ENCODE peak calls at places on chromosomes 5 and 9, in seven cellular contexts. R, E, Z, W, L, V and N are unnamed samples.

GRCh38 chr9:82443312-82443711 is 454.7 kb downstream of the SPATA31D1 start:
- DNase-seq in R (no peak), E (no peak), Z (peak; percentile 13), W (no peak), L (no peak), V (no peak), N (no peak)

GRCh38 chr5:14870347-14871083 is 1.1 kb downstream of the ANKH start:
- DNase-seq in R (no peak), E (peak; percentile 49), Z (no peak), W (no peak), L (no peak), V (no peak), N (no peak)

GRCh38 chr5:95728494-95729114 is 2.5 kb upstream of the RHOBTB3 start:
- DNase-seq in R (no peak), E (no peak), Z (no peak), W (no peak), L (no peak), V (no peak), N (no peak)

GRCh38 chr5:98333921-98334320 is 439.5 kb upstream of the RGMB start:
- DNase-seq in R (no peak), E (no peak), Z (no peak), W (no peak), L (no peak), V (no peak), N (no peak)

GRCh38 chr9:78515108-78515507 is 218.2 kb downstream of the PSAT1 start:
- DNase-seq in R (no peak), E (no peak), Z (no peak), W (no peak), L (no peak), V (no peak), N (no peak)

GRCh38 chr9:121945849-121946248 is 147.3 kb downstream of the TTLL11 start:
- DNase-seq in R (no peak), E (no peak), Z (no peak), W (no peak), L (no peak), V (no peak), N (no peak)

GRCh38 chr5:16507716-16508115 is 42.1 kb upstream of the ZNF622 start:
- DNase-seq in R (no peak), E (no peak), Z (no peak), W (no peak), L (no peak), V (no peak), N (no peak)

GRCh38 chr9:96152550-96152949 is 149.4 kb downstream of the HSD17B3 start:
- DNase-seq in R (no peak), E (no peak), Z (no peak), W (no peak), L (no peak), V (no peak), N (no peak)

GRCh38 chr9:136339173-136339957 is 12.0 kb downstream of the GPSM1 start:
- DNase-seq in R (peak; percentile 90), E (peak; percentile 83), Z (peak; percentile 83), W (peak; percentile 77), L (no peak), V (no peak), N (peak; percentile 91)

GRCh38 chr5:65086234-65086886 is 317.6 kb downstream of the CWC27 start:
- DNase-seq in R (no peak), E (no peak), Z (no peak), W (no peak), L (no peak), V (no peak), N (no peak)

GRCh38 chr9:97307091-97307490 is 368 bp upstream of the CCDC180 start:
- DNase-seq in R (peak; percentile 85), E (peak; percentile 34), Z (peak; percentile 87), W (peak; percentile 72), L (no peak), V (peak; percentile 32), N (no peak)

GRCh38 chr9:8717146-8717545 is 917.6 kb upstream of the DMAC1 start:
- DNase-seq in R (no peak), E (no peak), Z (no peak), W (no peak), L (no peak), V (no peak), N (no peak)

GRCh38 chr5:61160497-61160896 is 1.8 kb downstream of the SMIM15 start:
- DNase-seq in R (no peak), E (no peak), Z (no peak), W (no peak), L (no peak), V (no peak), N (no peak)

GRCh38 chr5:111198281-111198948 is 25.8 kb upstream of the CAMK4 start:
- DNase-seq in R (no peak), E (no peak), Z (no peak), W (no peak), L (no peak), V (no peak), N (no peak)

GRCh38 chr9:114386886-114387677 is 700 bp downstream of the AKNA start:
- DNase-seq in R (no peak), E (no peak), Z (peak; percentile 58), W (no peak), L (no peak), V (no peak), N (no peak)

GRCh38 chr5:80569961-80570786 is at the start of gene ANKRD34B:
- DNase-seq in R (peak; percentile 67), E (peak; percentile 79), Z (peak; percentile 34), W (peak; percentile 46), L (no peak), V (no peak), N (peak; percentile 81)

GRCh38 chr5:14775857-14776256 is 95.7 kb downstream of the ANKH start:
- DNase-seq in R (no peak), E (no peak), Z (no peak), W (no peak), L (no peak), V (no peak), N (no peak)

GRCh38 chr9:28841795-28842194 is 1268.5 kb upstream of the C9orf72 start:
- DNase-seq in R (no peak), E (no peak), Z (no peak), W (no peak), L (no peak), V (no peak), N (no peak)

GRCh38 chr5:9058666-9059065 is 487.2 kb downstream of the SEMA5A start:
- DNase-seq in R (no peak), E (no peak), Z (no peak), W (no peak), L (no peak), V (no peak), N (no peak)

GRCh38 chr5:56003633-56004032 is 8.9 kb upstream of the IL6ST start:
- DNase-seq in R (no peak), E (no peak), Z (no peak), W (no peak), L (no peak), V (no peak), N (no peak)

GRCh38 chr5:174816858-174817257 is 92.5 kb downstream of the MSX2 start:
- DNase-seq in R (no peak), E (no peak), Z (no peak), W (no peak), L (no peak), V (no peak), N (no peak)

GRCh38 chr5:158899792-158900191 is 199.9 kb downstream of the EBF1 start:
- DNase-seq in R (no peak), E (no peak), Z (no peak), W (no peak), L (no peak), V (no peak), N (no peak)

GRCh38 chr5:4205408-4205807 is 609.8 kb downstream of the IRX1 start:
- DNase-seq in R (no peak), E (no peak), Z (no peak), W (no peak), L (no peak), V (no peak), N (no peak)

GRCh38 chr5:170055606-170056005 is 50.1 kb upstream of the FOXI1 start:
- DNase-seq in R (no peak), E (no peak), Z (no peak), W (no peak), L (no peak), V (no peak), N (no peak)

DNA sequence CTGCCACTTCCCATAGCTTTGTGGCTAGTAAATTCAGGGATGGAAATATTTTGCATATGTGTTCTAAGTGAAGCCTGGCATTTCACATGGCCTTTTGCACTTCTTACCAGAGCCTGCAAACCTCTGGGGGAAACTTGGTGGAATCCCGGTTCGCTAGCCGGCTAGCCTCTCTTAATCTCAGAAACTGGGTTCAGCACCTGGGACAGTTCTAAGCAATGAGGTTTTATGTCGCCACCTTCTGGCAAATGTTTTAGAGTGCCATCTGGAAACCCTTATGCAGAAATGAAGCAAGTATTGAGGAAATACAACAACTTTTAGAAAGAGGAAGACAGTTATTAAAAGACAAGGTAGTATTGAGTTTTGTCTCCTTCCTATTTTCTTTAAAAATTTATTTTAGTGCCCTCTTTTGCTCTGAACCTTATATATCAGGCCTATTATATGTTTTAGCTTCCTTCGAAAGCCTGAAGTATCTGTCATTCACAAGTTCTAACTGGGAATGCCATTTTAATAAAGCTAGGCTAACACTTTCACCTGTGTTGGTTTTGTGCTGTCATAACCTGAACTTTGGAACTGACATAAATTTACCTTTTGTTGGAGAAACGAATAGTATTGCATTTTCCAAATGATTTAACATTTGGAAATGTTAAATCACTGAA is 963 bp upstream of the HTR1A start:
- DNase-seq in R (no peak), E (peak; percentile 46), Z (peak; percentile 90), W (peak; percentile 61), L (no peak), V (peak; percentile 18), N (no peak)
- TF ChIP-seq CTCF in R (peak; percentile 53), E (peak; percentile 84), Z (peak; percentile 89), W (peak; percentile 55), L (no peak), V (peak; percentile 65), N (peak; percentile 75)

DNA sequence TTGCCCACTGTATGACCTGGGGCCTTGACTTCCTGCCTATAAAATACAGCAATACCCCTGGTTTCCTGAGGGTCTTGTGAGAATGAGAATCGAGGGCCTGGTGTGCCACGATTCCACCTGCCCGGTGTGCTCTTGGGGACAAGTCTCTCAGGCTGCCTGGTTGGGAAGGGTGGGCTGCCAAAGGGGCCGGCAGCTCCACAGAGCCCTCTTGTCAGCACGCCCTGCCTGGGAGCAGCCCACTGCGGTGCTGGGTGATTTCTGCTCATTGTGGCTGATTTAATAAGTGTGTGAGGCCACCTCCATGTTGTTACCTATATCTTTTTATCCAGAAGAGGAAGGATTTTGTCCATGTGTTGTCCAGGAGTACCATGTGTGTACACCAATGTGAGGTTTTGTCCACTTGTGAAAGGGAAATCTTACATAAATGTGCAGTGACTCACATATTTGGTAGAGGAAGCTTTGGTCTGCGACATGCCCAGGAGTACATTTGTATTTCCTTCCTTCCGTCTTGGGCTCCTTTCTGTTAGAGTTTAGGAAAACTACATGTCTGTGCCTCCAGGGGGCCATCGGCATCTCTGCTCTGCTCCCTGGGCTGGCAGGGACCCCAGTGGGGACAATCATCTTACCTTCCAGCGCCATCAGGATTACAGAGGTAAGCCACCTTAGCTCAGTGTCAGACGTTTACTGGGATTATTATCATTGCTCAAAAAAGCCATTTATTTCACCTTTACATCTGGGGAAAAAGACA is 108.6 kb downstream of the PHF2 start:
- DNase-seq in R (peak; percentile 29), E (no peak), Z (no peak), W (peak; percentile 38), L (no peak), V (no peak), N (peak; percentile 78)
- TF ChIP-seq CTCF in R (no peak), E (peak; percentile 19), Z (peak; percentile 25), W (no peak), L (no peak), V (peak; percentile 23), N (no peak)

GRCh38 chr5:35856186-35857003 is at the start of gene IL7R:
- DNase-seq in R (no peak), E (no peak), Z (no peak), W (no peak), L (no peak), V (no peak), N (no peak)
- TF ChIP-seq CTCF in R (no peak), E (no peak), Z (no peak), W (no peak), L (no peak), V (no peak), N (no peak)

GRCh38 chr9:5566054-5566618 is 55.8 kb downstream of the PDCD1LG2 start:
- DNase-seq in R (no peak), E (no peak), Z (no peak), W (no peak), L (no peak), V (no peak), N (no peak)
- TF ChIP-seq CTCF in R (no peak), E (no peak), Z (no peak), W (no peak), L (no peak), V (no peak), N (no peak)